ENCODE peak calls at places on chromosomes 2 and 18, in seven cellular contexts. I, J, A, C, R, E and W are unnamed samples.

GRCh38 chr2:217795706-217796465 is 206.9 kb downstream of the TNS1 start:
- DNase-seq in A (no peak), R (no peak), J (peak; percentile 43), E (no peak), C (no peak), I (no peak), W (no peak)

GRCh38 chr2:232981356-232981755 is 31.7 kb downstream of the NGEF start:
- DNase-seq in E (no peak), C (no peak), J (no peak), I (peak; percentile 77), A (no peak), R (no peak), W (no peak)

GRCh38 chr18:28078849-28079248 is 98.1 kb downstream of the CDH2 start:
- DNase-seq in C (no peak), A (no peak), J (peak; percentile 84), E (peak; percentile 43), I (no peak), R (no peak), W (no peak)

GRCh38 chr2:158953926-158954763 is 14.3 kb upstream of the TANC1 start:
- DNase-seq in I (peak; percentile 88), E (peak; percentile 89), A (peak; percentile 91), R (peak; percentile 59), J (peak; percentile 93), C (no peak), W (peak; percentile 91)

GRCh38 chr2:100940240-100940639 is 61.8 kb upstream of the RPL31 start:
- DNase-seq in J (no peak), E (peak; percentile 40), I (no peak), R (no peak), C (no peak), A (no peak), W (no peak)

GRCh38 chr2:67393237-67393636 is 3.9 kb upstream of the ETAA1 start:
- DNase-seq in C (no peak), R (no peak), E (peak; percentile 27), I (no peak), J (no peak), A (no peak), W (no peak)

GRCh38 chr18:45566025-45566740 is 49.1 kb upstream of the SLC14A2 start:
- DNase-seq in J (peak; percentile 97), A (no peak), R (no peak), E (peak; percentile 87), I (no peak), C (no peak), W (no peak)

GRCh38 chr2:38095996-38096861 is 20.3 kb upstream of the CYP1B1 start:
- DNase-seq in E (peak; percentile 58), C (no peak), I (peak; percentile 94), R (peak; percentile 76), A (no peak), J (peak; percentile 28), W (no peak)

GRCh38 chr2:145421841-145422240 is 901.9 kb upstream of the ZEB2 start:
- DNase-seq in A (no peak), C (no peak), R (no peak), I (no peak), J (peak; percentile 80), E (peak; percentile 70), W (no peak)

GRCh38 chr18:64017870-64018269 is 48.0 kb downstream of the SERPINB8 start:
- DNase-seq in E (peak; percentile 13), R (no peak), C (peak; percentile 15), I (peak; percentile 60), A (peak; percentile 39), J (no peak), W (no peak)

GRCh38 chr2:26612522-26613240 is 28.5 kb downstream of the CIB4 start:
- DNase-seq in I (no peak), C (no peak), J (no peak), R (peak; percentile 42), A (no peak), E (no peak), W (no peak)

GRCh38 chr2:117856415-117857210 is 42.1 kb downstream of the DDX18 start:
- DNase-seq in J (peak; percentile 97), I (peak; percentile 94), E (peak; percentile 96), R (no peak), C (peak; percentile 15), A (peak; percentile 88), W (peak; percentile 90)

GRCh38 chr18:11500153-11501122 is 109.0 kb upstream of the SLC35G4 start:
- DNase-seq in I (peak; percentile 98), J (peak; percentile 100), A (peak; percentile 82), R (no peak), C (peak; percentile 89), E (peak; percentile 98), W (peak; percentile 99)

GRCh38 chr2:109164739-109165221 is 35.8 kb downstream of the SH3RF3 start:
- DNase-seq in E (peak; percentile 78), A (peak; percentile 95), C (no peak), I (peak; percentile 56), R (no peak), J (peak; percentile 92), W (no peak)

GRCh38 chr2:237922641-237923361 is 44.0 kb upstream of the UBE2F start:
- DNase-seq in I (peak; percentile 79), A (no peak), J (no peak), E (no peak), C (peak; percentile 49), R (no peak), W (no peak)

GRCh38 chr2:176099159-176099736 is 347 bp upstream of the HOXD12 start:
- DNase-seq in R (no peak), I (no peak), J (no peak), C (no peak), A (no peak), E (no peak), W (no peak)

GRCh38 chr2:20766798-20767644 is 55.9 kb downstream of the LDAH start:
- DNase-seq in E (no peak), J (no peak), C (no peak), A (no peak), I (no peak), R (no peak), W (no peak)

GRCh38 chr2:46416739-46417403 is 62.5 kb upstream of the TMEM247 start:
- DNase-seq in I (peak; percentile 95), C (no peak), J (no peak), E (peak; percentile 36), R (no peak), A (no peak), W (no peak)

GRCh38 chr2:143422681-143423080 is 293.5 kb downstream of the ARHGAP15 start:
- DNase-seq in I (no peak), A (no peak), E (no peak), R (peak; percentile 24), C (no peak), J (no peak), W (no peak)

GRCh38 chr2:109284816-109285215 is 155.8 kb downstream of the SH3RF3 start:
- DNase-seq in R (no peak), E (peak; percentile 79), A (peak; percentile 31), J (peak; percentile 64), I (no peak), C (no peak), W (no peak)

DNA sequence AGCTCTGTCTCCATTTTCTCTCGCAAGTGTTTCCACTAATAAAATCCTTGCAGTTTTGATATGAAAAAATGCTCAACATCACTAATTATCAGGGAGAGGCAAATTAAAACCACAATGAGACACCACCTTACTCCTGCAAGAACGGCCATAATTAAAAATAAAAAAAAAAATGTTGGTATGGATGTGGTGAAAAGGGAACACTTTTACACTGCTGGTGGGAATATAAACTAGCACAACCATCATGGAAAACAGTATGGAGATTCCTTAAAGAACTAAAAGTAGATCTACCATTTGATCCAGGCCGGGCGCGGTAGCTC is 49.8 kb upstream of the GREB1L start:
- DNase-seq in E (no peak), A (no peak), C (no peak), I (no peak), J (no peak), R (no peak), W (no peak)
- TF ChIP-seq CTCF in E (no peak), A (no peak), C (no peak), I (no peak), J (no peak), R (no peak), W (no peak)

GRCh38 chr2:219482674-219483405 is 15.9 kb upstream of the GMPPA start:
- DNase-seq in I (no peak), E (no peak), J (no peak), C (no peak), A (no peak), R (no peak), W (no peak)

GRCh38 chr2:219483451-219484342 is 15.0 kb upstream of the GMPPA start:
- DNase-seq in A (no peak), E (no peak), R (no peak), I (no peak), J (no peak), C (no peak), W (no peak)

GRCh38 chr2:219485201-219485580 is 13.5 kb upstream of the GMPPA start:
- DNase-seq in A (no peak), J (no peak), R (no peak), C (no peak), I (no peak), E (no peak), W (no peak)

GRCh38 chr2:219486424-219486959 is 12.2 kb upstream of the GMPPA start:
- DNase-seq in E (no peak), I (no peak), R (no peak), A (no peak), C (no peak), J (no peak), W (no peak)

GRCh38 chr2:219484343-219485200 is 14.1 kb upstream of the GMPPA start:
- DNase-seq in R (no peak), C (no peak), A (no peak), E (no peak), J (no peak), I (no peak), W (no peak)
- H3K27me3 ChIP-seq in R (peaks cover 31% of the 10 kb centered on the region), C (no peaks in the 10 kb centered on the region), A (peaks cover 44% of the 10 kb centered on the region), E (no peaks in the 10 kb centered on the region), J (peaks cover 29% of the 10 kb centered on the region), I (no peaks in the 10 kb centered on the region), W (peaks cover 54% of the 10 kb centered on the region)

DNA sequence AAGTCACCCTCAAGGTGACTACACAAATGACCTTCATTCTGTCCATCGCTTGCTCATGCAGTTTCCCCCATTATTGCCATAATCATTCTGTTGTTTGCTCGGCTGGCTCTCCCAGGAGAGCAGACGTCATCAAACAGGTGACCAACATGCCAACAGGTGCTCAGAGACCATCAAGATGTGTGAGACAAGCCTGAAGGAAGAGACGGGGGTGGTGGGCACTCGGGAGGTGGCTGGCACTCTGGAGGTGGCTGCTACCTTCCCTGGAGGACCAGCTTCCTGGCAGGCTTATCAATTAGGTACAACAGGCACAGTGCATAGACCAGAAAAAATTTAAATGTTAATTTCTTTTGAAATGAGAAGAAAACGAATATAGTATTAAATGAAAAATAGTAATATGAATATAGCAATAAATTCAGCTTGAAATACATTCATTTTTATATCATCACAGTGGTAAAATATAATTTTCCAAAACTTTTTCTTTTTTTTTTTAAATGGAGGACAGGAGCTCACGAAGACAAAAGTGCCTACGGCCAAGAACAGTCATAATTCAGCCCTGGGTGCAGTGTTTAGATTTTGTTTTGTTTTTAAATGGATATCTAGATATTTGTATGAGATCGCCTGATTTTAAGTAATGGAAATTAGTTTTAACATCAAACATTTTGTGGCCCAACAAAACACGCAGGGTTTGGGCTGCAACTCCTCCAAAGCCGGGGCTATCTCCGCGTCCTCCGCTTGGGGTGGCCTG is 16.9 kb upstream of the HAAO start:
- DNase-seq in A (peak; percentile 74), I (no peak), E (no peak), R (peak; percentile 64), C (no peak), J (no peak), W (no peak)
- TF ChIP-seq CTCF in A (peak; percentile 21), I (no peak), E (no peak), R (no peak), C (no peak), J (no peak), W (no peak)

DNA sequence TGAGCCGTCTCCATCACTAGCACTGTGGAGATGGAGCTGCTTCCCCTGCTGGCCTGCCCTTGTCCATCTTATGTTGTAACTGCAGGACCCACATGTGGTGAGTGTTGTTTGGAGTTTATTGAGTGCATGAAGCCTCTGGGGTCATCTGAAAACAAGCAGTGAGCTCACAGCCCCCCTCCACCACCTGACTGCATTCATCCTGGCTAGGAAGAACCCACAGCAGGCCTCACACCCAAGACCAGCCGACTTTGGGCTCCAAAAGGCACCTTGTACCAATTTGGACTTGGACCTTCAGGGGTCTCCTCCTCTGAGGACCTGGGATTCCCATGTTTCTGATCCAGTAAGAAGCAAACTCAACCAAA is 116.1 kb downstream of the TWIST2 start:
- DNase-seq in C (no peak), I (no peak), J (no peak), E (no peak), R (no peak), A (no peak), W (no peak)
- H3K27me3 ChIP-seq in C (no peaks in the 10 kb centered on the region), I (no peaks in the 10 kb centered on the region), J (no peaks in the 10 kb centered on the region), E (no peaks in the 10 kb centered on the region), R (no peaks in the 10 kb centered on the region), A (no peaks in the 10 kb centered on the region), W (peaks cover 11% of the 10 kb centered on the region)